ENCODE peak calls at places on chromosomes 3 and 15, in eight cellular contexts. T is body of pancreas, I is right atrium auricular region, A is left ventricle myocardium inferior, M is endodermal cell, K is AG04450, G is HCT116, E is sigmoid colon. R is an unnamed sample.

GRCh38 chr3:10280177-10280529 is 12.6 kb downstream of the GHRL start:
- DNase-seq in T (no peak), I (no peak), A (no peak), M (peak; percentile 63), K (no peak), G (no peak), E (no peak), R (no peak)

GRCh38 chr3:62755285-62755684 is 119.9 kb downstream of the CADPS start:
- DNase-seq in T (no peak), I (no peak), A (no peak), M (no peak), K (no peak), G (no peak), E (no peak), R (no peak)

GRCh38 chr15:56795400-56795983 is 62.2 kb upstream of the ZNF280D start:
- DNase-seq in T (no peak), I (no peak), A (no peak), M (no peak), K (no peak), G (no peak), E (peak; percentile 72), R (no peak)

GRCh38 chr3:119769394-119770149 is 12.3 kb upstream of the NR1I2 start:
- DNase-seq in T (no peak), I (no peak), A (no peak), M (no peak), K (no peak), G (no peak), E (no peak), R (no peak)

GRCh38 chr3:186044973-186045372 is 63.9 kb downstream of the ETV5 start:
- DNase-seq in T (peak; percentile 41), I (no peak), A (no peak), M (no peak), K (peak; percentile 16), G (no peak), E (no peak), R (no peak)

GRCh38 chr3:15401936-15402335 is 25.4 kb downstream of the METTL6 start:
- DNase-seq in T (no peak), I (no peak), A (no peak), M (no peak), K (no peak), G (no peak), E (no peak), R (no peak)

GRCh38 chr3:127820871-127821853 is 1.2 kb downstream of the MGLL start:
- DNase-seq in T (no peak), I (no peak), A (peak; percentile 42), M (peak; percentile 37), K (no peak), G (no peak), E (no peak), R (no peak)

GRCh38 chr15:42064271-42064670 is 30.1 kb downstream of the PLA2G4D start:
- DNase-seq in T (no peak), I (no peak), A (no peak), M (no peak), K (no peak), G (no peak), E (no peak), R (no peak)

GRCh38 chr3:13273604-13274105 is 146.5 kb downstream of the NUP210 start:
- DNase-seq in T (peak; percentile 3), I (no peak), A (no peak), M (no peak), K (no peak), G (no peak), E (peak; percentile 35), R (no peak)

GRCh38 chr3:128710816-128711433 is 15.1 kb upstream of the RAB7A start:
- DNase-seq in T (no peak), I (no peak), A (no peak), M (no peak), K (no peak), G (no peak), E (no peak), R (no peak)

GRCh38 chr3:60240558-60240957 is 1010.7 kb downstream of the FHIT start:
- DNase-seq in T (no peak), I (no peak), A (no peak), M (peak; percentile 40), K (no peak), G (no peak), E (no peak), R (no peak)

GRCh38 chr3:195822131-195822696 is 10.5 kb upstream of the MUC4 start:
- DNase-seq in T (no peak), I (no peak), A (no peak), M (no peak), K (no peak), G (no peak), E (no peak), R (no peak)

GRCh38 chr3:52851348-52851747 is 16.5 kb upstream of the MUSTN1 start:
- DNase-seq in T (peak; percentile 48), I (no peak), A (no peak), M (peak; percentile 90), K (peak; percentile 37), G (peak; percentile 38), E (no peak), R (no peak)

GRCh38 chr3:51384145-51384729 is 854 bp upstream of the MANF start:
- DNase-seq in T (no peak), I (no peak), A (peak; percentile 27), M (no peak), K (no peak), G (no peak), E (peak; percentile 73), R (peak; percentile 75)

GRCh38 chr3:124584552-124585391 is 145.5 kb upstream of the UMPS start:
- DNase-seq in T (peak; percentile 95), I (peak; percentile 71), A (peak; percentile 84), M (peak; percentile 94), K (no peak), G (peak; percentile 38), E (peak; percentile 68), R (peak; percentile 31)

GRCh38 chr3:123406598-123406997 is 42.3 kb downstream of the ADCY5 start:
- DNase-seq in T (no peak), I (peak; percentile 78), A (peak; percentile 88), M (no peak), K (no peak), G (no peak), E (peak; percentile 98), R (peak; percentile 66)

GRCh38 chr3:50623840-50624474 is 7.0 kb downstream of the MAPKAPK3 start:
- DNase-seq in T (no peak), I (no peak), A (no peak), M (no peak), K (no peak), G (no peak), E (no peak), R (no peak)

DNA sequence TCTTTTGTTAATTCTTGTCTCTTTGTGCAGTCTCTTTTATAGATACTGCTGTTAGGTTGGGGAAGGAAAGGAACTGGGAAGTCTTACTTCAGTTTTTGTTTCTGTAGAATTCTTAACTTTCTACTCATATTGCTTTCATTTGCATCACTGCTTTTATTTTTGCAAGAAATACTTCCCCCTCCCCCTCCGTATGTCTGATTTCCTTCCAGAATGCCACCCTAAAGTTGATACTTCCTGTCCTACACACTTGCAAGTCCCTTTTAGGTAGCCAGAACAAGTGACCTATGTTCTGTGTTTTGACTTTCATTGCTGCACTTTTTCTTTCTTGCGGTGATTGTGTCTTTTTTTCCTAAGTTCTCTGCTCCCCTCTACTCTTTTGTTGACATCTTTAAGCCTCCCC is 477.4 kb downstream of the RSL24D1 start:
- DNase-seq in T (no peak), I (no peak), A (no peak), M (no peak), K (no peak), G (no peak), E (no peak), R (no peak)
- H3K9me3 ChIP-seq in T (no peaks in the 10 kb centered on the region), I (peaks cover 6% of the 10 kb centered on the region), A (peaks cover 55% of the 10 kb centered on the region), M (no peaks in the 10 kb centered on the region), K (peaks cover 2% of the 10 kb centered on the region), G (peaks cover 14% of the 10 kb centered on the region), E (peaks cover 4% of the 10 kb centered on the region), R (no peaks in the 10 kb centered on the region)

DNA sequence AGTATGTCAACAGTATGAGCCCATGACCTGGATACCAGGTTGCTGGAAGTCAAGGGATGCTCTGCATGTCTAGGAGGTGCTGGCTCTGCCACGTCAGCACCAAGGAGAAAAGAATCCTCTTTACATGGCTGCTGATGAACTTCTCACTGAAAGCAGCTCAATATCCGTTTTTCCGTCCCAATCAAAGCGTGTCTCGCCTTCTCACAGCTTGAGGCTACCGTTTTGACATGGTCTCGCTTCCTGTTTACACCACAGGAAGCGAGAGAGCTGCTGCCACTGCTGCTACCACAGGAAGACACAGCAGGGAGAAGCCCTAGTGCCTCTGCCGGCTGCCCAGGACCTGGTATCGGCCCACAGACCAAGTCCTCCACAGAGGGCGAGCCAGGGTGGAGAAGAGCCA is 27.3 kb downstream of the STARD5 start:
- DNase-seq in T (peak; percentile 22), I (no peak), A (peak; percentile 47), M (peak; percentile 53), K (no peak), G (no peak), E (peak; percentile 73), R (peak; percentile 81)
- TF ChIP-seq CTCF in T (no peak), I (no peak), A (no peak), M (no peak), K (no peak), G (no peak), E (no peak), R (no peak)

GRCh38 chr3:138646008-138646407 is 37.4 kb downstream of the FAIM start:
- DNase-seq in T (no peak), I (no peak), A (no peak), M (no peak), K (no peak), G (no peak), E (no peak), R (no peak)
- H3K9me3 ChIP-seq in T (no peaks in the 10 kb centered on the region), I (no peaks in the 10 kb centered on the region), A (peaks cover 71% of the 10 kb centered on the region), M (peaks cover 88% of the 10 kb centered on the region), K (peaks cover 12% of the 10 kb centered on the region), G (peaks cover 6% of the 10 kb centered on the region), E (no peaks in the 10 kb centered on the region), R (peaks cover 61% of the 10 kb centered on the region)

GRCh38 chr3:20321391-20322047 is 135.5 kb upstream of the SGO1 start:
- DNase-seq in T (no peak), I (no peak), A (no peak), M (no peak), K (no peak), G (no peak), E (no peak), R (no peak)

GRCh38 chr3:20317616-20318015 is 131.6 kb upstream of the SGO1 start:
- DNase-seq in T (no peak), I (no peak), A (no peak), M (no peak), K (no peak), G (no peak), E (no peak), R (no peak)

GRCh38 chr3:20320489-20320888 is 134.5 kb upstream of the SGO1 start:
- DNase-seq in T (peak; percentile 74), I (no peak), A (no peak), M (no peak), K (no peak), G (no peak), E (no peak), R (no peak)

GRCh38 chr3:20310629-20311028 is 124.6 kb upstream of the SGO1 start:
- DNase-seq in T (no peak), I (peak; percentile 61), A (peak; percentile 56), M (no peak), K (no peak), G (no peak), E (no peak), R (peak; percentile 90)

DNA sequence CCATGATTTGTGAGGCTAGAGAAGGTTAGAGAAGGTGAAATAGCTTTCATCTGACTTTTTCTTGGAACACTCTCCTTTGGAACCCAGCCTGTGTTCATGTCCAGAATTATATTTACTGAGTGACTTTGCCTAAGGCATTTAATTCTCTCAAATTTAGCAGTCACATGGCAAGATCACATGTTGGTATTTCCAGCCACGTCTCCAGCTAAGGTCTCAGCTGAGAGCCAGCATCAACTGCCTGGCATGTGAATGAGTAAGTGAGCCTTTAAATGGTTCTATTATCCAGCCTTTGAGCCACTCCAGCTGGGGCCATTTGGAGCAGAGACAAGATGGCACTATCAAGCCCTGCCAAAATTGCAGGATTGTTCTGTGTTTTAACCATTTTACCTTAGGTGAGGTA is 130.2 kb upstream of the SGO1 start:
- DNase-seq in T (peak; percentile 57), I (no peak), A (no peak), M (no peak), K (no peak), G (no peak), E (no peak), R (peak; percentile 87)
- TF ChIP-seq CTCF in T (no peak), I (no peak), A (no peak), M (no peak), K (no peak), G (no peak), E (no peak), R (no peak)

R was measured in ascending aorta.